ENCODE peak calls at places on chromosomes 1 and 21, in seven cellular contexts. V, D, F, S, K, U and W are unnamed samples. For H3K4me1, the result is how much of the 10 kb centered on the place peaks cover.

GRCh38 chr1:83509229-83509870 is 489.6 kb downstream of the TTLL7 start:
- DNase-seq in V (no peak), D (no peak), F (no peak), S (no peak), K (no peak), U (no peak), W (no peak)

GRCh38 chr1:158008630-158009029 is 15.2 kb downstream of the KIRREL1 start:
- DNase-seq in V (no peak), D (no peak), F (no peak), S (no peak), K (peak), U (no peak), W (no peak)

GRCh38 chr1:10398278-10398733 is 558 bp upstream of the PGD start:
- DNase-seq in V (no peak), D (no peak), F (no peak), S (no peak), K (no peak), U (no peak), W (no peak)

GRCh38 chr1:183206538-183207117 is 20.6 kb downstream of the LAMC2 start:
- DNase-seq in V (no peak), D (no peak), F (no peak), S (no peak), K (no peak), U (no peak), W (no peak)

GRCh38 chr21:17988038-17988437 is 168.9 kb upstream of the C21orf91 start:
- DNase-seq in V (no peak), D (no peak), F (no peak), S (no peak), K (no peak), U (no peak), W (no peak)

GRCh38 chr1:187842406-187843165 is 1013.8 kb downstream of the PLA2G4A start:
- DNase-seq in V (no peak), D (no peak), F (peak), S (no peak), K (no peak), U (peak), W (no peak)

GRCh38 chr1:241021286-241021685 is 335.7 kb downstream of the RGS7 start:
- DNase-seq in V (no peak), D (no peak), F (no peak), S (no peak), K (no peak), U (no peak), W (no peak)

GRCh38 chr1:38154089-38154470 is 107.5 kb upstream of the POU3F1 start:
- DNase-seq in V (no peak), D (no peak), F (no peak), S (no peak), K (no peak), U (no peak), W (no peak)

GRCh38 chr1:113415256-113416189 is 25.2 kb downstream of the MAGI3 start:
- DNase-seq in V (no peak), D (no peak), F (no peak), S (no peak), K (no peak), U (no peak), W (no peak)

GRCh38 chr1:61741682-61742619 is at the start of gene PATJ:
- DNase-seq in V (peak), D (peak), F (peak), S (no peak), K (peak), U (peak), W (no peak)

GRCh38 chr1:46202975-46203737 is at the start of gene LURAP1:
- DNase-seq in V (no peak), D (peak), F (peak), S (peak), K (peak), U (peak), W (no peak)

GRCh38 chr1:30085814-30086770 is 637.3 kb downstream of the MATN1 start:
- DNase-seq in V (no peak), D (peak), F (peak), S (peak), K (peak), U (peak), W (peak)

GRCh38 chr21:44696572-44696971 is 400 bp upstream of the KRTAP10-12 start:
- DNase-seq in V (no peak), D (no peak), F (no peak), S (no peak), K (no peak), U (no peak), W (no peak)

GRCh38 chr1:73673980-73674379 is 524.0 kb downstream of the LRRIQ3 start:
- DNase-seq in V (no peak), D (no peak), F (peak), S (no peak), K (no peak), U (no peak), W (no peak)

GRCh38 chr1:31984419-31985347 is 29.0 kb upstream of the KHDRBS1 start:
- DNase-seq in V (no peak), D (no peak), F (peak), S (no peak), K (no peak), U (no peak), W (no peak)

GRCh38 chr1:9655127-9655723 is 3.7 kb downstream of the PIK3CD start:
- DNase-seq in V (no peak), D (no peak), F (no peak), S (peak), K (no peak), U (no peak), W (no peak)

GRCh38 chr1:55552636-55553035 is 337.5 kb upstream of the USP24 start:
- DNase-seq in V (no peak), D (no peak), F (no peak), S (no peak), K (no peak), U (no peak), W (no peak)

GRCh38 chr1:6770727-6771567 is 14.3 kb upstream of the CAMTA1 start:
- DNase-seq in V (no peak), D (no peak), F (peak), S (no peak), K (no peak), U (peak), W (no peak)

GRCh38 chr1:9315411-9316079 is 22.9 kb downstream of the SPSB1 start:
- DNase-seq in V (no peak), D (no peak), F (peak), S (no peak), K (no peak), U (no peak), W (no peak)

GRCh38 chr1:244319283-244320132 is 132.2 kb downstream of the ADSS2 start:
- DNase-seq in V (peak), D (no peak), F (peak), S (no peak), K (no peak), U (no peak), W (no peak)

GRCh38 chr1:38577385-38577784 is 282.2 kb downstream of the RRAGC start:
- DNase-seq in V (no peak), D (no peak), F (no peak), S (no peak), K (no peak), U (no peak), W (no peak)

GRCh38 chr1:214420833-214421232 is 130.6 kb downstream of the PTPN14 start:
- DNase-seq in V (no peak), D (no peak), F (no peak), S (no peak), K (no peak), U (no peak), W (no peak)

GRCh38 chr1:167165219-167165618 is 55.5 kb upstream of the POU2F1 start:
- DNase-seq in V (no peak), D (no peak), F (no peak), S (no peak), K (no peak), U (no peak), W (no peak)

GRCh38 chr1:43900386-43900785 is 33.2 kb upstream of the ARTN start:
- DNase-seq in V (no peak), D (no peak), F (no peak), S (no peak), K (no peak), U (no peak), W (no peak)

GRCh38 chr1:232880354-232880753 is 70.1 kb upstream of the NTPCR start:
- DNase-seq in V (no peak), D (no peak), F (no peak), S (peak), K (no peak), U (peak), W (no peak)

GRCh38 chr1:191528275-191528674 is 630.0 kb upstream of the RGS18 start:
- DNase-seq in V (no peak), D (no peak), F (no peak), S (no peak), K (no peak), U (no peak), W (no peak)

GRCh38 chr21:41926068-41926806 is 27.6 kb downstream of the C2CD2 start:
- DNase-seq in V (no peak), D (no peak), F (peak), S (no peak), K (no peak), U (peak), W (no peak)

GRCh38 chr1:174786760-174787159 is 213.0 kb upstream of the CACYBP start:
- DNase-seq in V (no peak), D (no peak), F (no peak), S (no peak), K (no peak), U (no peak), W (no peak)

GRCh38 chr1:23167353-23168078 is 1.1 kb downstream of the LUZP1 start:
- DNase-seq in V (no peak), D (peak), F (peak), S (peak), K (peak), U (peak), W (no peak)

GRCh38 chr1:31013187-31013864 is 52.2 kb downstream of the PUM1 start:
- DNase-seq in V (no peak), D (no peak), F (no peak), S (no peak), K (no peak), U (no peak), W (no peak)

GRCh38 chr1:16281765-16282164 is 44.8 kb upstream of the CPLANE2 start:
- DNase-seq in V (no peak), D (no peak), F (no peak), S (no peak), K (no peak), U (no peak), W (no peak)

GRCh38 chr1:202589190-202589680 is 121.0 kb downstream of the SYT2 start:
- DNase-seq in V (peak), D (no peak), F (peak), S (no peak), K (peak), U (peak), W (peak)

GRCh38 chr1:202861420-202862121 is 27.4 kb downstream of the RABIF start:
- DNase-seq in V (peak), D (peak), F (peak), S (peak), K (peak), U (peak), W (peak)

GRCh38 chr1:215517441-215517891 is 49.6 kb upstream of the KCTD3 start:
- DNase-seq in V (no peak), D (no peak), F (peak), S (no peak), K (no peak), U (peak), W (no peak)

GRCh38 chr1:3247521-3248031 is 178.6 kb downstream of the PRDM16 start:
- DNase-seq in V (no peak), D (no peak), F (no peak), S (no peak), K (no peak), U (peak), W (no peak)

GRCh38 chr1:111723091-111723806 is 15.9 kb downstream of the INKA2 start:
- DNase-seq in V (no peak), D (no peak), F (no peak), S (no peak), K (no peak), U (no peak), W (no peak)

GRCh38 chr21:42456457-42456856 is 39.6 kb downstream of the RSPH1 start:
- DNase-seq in V (no peak), D (no peak), F (no peak), S (peak), K (no peak), U (no peak), W (no peak)

GRCh38 chr21:32645261-32646182 is 33.3 kb upstream of the CFAP298 start:
- DNase-seq in V (no peak), D (peak), F (no peak), S (peak), K (no peak), U (peak), W (no peak)
- H3K4me3 ChIP-seq in V (no peak), D (no peak), F (no peak), S (no peak), K (no peak), U (peak), W (no peak)

DNA sequence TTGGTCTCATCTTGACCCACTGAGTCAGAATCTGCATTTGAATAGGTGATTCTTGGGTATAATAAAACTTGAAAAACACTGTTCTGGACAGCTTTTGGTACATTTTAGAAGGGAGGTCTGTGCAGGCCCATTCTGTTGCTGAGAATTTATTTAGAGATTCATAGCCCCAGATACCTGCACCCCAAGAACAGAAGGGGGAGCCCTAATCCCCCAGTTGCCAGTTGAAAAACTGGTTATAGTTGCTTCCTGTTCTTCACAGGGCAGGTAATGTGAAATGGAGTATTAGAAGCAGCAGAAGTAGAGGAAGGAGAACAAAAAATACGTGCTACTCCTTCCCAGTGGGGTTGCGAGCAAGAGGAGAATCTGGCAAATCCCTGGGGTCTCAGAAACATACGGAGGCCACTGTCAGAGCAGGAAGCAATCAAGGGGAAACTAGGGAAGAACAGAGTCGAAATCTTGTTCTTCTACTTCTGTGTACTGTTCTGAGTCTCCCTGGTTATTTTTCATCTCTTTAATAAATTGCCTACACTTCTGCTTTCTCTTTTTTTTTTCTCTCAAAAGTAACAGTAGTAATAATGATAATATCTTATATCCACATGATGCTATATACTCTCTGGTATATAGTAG is 4.6 kb upstream of the CLCA2 start:
- DNase-seq in V (no peak), D (no peak), F (peak), S (peak), K (no peak), U (peak), W (no peak)
- TF ChIP-seq CTCF in V (no peak), D (peak), F (peak), S (peak), K (no peak), U (peak), W (no peak)

DNA sequence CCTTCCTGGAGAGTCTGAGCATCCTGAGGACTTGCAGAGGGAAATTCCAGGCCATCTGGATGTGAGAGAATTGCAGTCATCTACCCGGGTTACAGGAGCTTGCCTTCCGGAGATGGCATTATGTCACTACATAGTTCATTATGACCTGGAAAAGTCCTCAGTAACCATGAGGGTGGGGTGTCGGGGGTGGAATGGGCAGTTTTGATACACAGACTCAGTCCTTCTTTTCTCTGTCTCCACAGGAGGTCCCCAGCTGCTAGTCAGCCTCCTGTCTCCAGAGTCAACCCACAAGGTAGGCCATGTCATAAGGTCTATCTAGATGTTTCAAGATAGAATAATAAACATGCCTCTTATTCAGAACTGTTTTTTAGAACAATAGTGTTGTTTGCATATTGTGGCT is 268.2 kb upstream of the SGIP1 start:
- DNase-seq in V (peak), D (no peak), F (no peak), S (no peak), K (no peak), U (no peak), W (no peak)
- H3K4me1 ChIP-seq in V (half or more), D (under half), F (under half), S (under half), K (half or more), U (under half), W (under half)

GRCh38 chr1:51264470-51264869 is 28.4 kb downstream of the RNF11 start:
- DNase-seq in V (no peak), D (no peak), F (peak), S (no peak), K (no peak), U (no peak), W (no peak)
- H3K4me3 ChIP-seq in V (no peak), D (no peak), F (no peak), S (no peak), K (no peak), U (no peak), W (peak)

GRCh38 chr1:87337606-87338005 is 8.9 kb downstream of the LMO4 start:
- DNase-seq in V (no peak), D (no peak), F (no peak), S (no peak), K (no peak), U (no peak), W (no peak)

GRCh38 chr1:87333692-87334347 is 5.1 kb downstream of the LMO4 start:
- DNase-seq in V (no peak), D (no peak), F (peak), S (no peak), K (no peak), U (no peak), W (no peak)

GRCh38 chr1:87334351-87335174 is 5.9 kb downstream of the LMO4 start:
- DNase-seq in V (no peak), D (peak), F (peak), S (peak), K (peak), U (peak), W (no peak)

GRCh38 chr1:87336623-87337067 is 8.0 kb downstream of the LMO4 start:
- DNase-seq in V (no peak), D (no peak), F (no peak), S (no peak), K (no peak), U (no peak), W (no peak)

DNA sequence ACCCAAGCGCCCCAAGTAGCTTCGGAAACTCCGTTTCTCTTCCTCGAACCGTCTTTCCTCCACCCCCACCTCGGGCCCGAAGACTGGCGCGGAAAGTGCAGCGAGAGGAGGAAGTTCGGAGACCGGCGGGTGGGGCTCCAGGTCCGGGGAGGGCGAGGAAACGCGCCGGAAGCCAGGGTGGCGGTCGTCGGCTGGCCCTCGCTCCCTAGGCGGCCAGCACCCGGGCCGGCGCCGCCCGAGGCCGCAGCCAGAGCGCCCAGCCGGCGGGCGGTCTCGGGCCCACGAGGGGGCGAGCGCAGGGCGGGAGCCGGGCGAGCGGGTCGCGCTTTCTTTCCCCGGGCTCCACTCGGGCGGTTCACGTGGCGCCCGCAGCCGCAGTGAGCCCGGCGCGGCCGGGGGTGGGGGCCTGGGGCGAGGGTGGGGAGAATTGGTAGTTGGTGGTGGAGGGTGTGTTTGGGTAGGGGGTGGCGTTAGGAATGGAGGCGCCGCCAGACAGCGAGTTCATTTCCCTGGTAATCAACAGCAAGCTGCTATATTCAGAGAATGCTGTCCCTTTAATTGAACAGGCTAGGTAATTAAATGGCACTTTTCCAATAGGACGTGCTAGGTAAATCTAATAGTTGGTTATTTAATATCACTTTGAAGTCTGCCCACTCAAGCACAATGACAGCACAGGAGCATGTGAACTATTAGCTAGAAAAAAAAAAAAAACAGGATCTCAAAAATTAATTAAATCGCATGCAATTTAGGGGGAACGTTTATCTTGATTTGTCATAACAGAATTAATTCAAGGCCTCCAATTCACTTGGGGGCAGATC is 6.7 kb downstream of the LMO4 start:
- DNase-seq in V (peak), D (peak), F (peak), S (peak), K (peak), U (peak), W (no peak)
- TF ChIP-seq CTCF in V (peak), D (peak), F (no peak), S (peak), K (peak), U (no peak), W (no peak)

GRCh38 chr1:154622503-154623039 is 14.6 kb upstream of the ADAR start:
- DNase-seq in V (no peak), D (no peak), F (no peak), S (no peak), K (no peak), U (no peak), W (no peak)
- H3K4me1 ChIP-seq in V (under half), D (under half), F (under half), S (under half), K (under half), U (under half), W (under half)

GRCh38 chr1:90562892-90563291 is 154.2 kb downstream of the BARHL2 start:
- DNase-seq in V (no peak), D (no peak), F (no peak), S (no peak), K (no peak), U (no peak), W (no peak)
- H3K4me3 ChIP-seq in V (no peak), D (no peak), F (no peak), S (no peak), K (no peak), U (no peak), W (no peak)

GRCh38 chr21:32916522-32917099 is 109.1 kb upstream of the OLIG2 start:
- DNase-seq in V (no peak), D (no peak), F (no peak), S (peak), K (no peak), U (peak), W (no peak)
- TF ChIP-seq CTCF in V (no peak), D (no peak), F (peak), S (peak), K (no peak), U (peak), W (no peak)

DNA sequence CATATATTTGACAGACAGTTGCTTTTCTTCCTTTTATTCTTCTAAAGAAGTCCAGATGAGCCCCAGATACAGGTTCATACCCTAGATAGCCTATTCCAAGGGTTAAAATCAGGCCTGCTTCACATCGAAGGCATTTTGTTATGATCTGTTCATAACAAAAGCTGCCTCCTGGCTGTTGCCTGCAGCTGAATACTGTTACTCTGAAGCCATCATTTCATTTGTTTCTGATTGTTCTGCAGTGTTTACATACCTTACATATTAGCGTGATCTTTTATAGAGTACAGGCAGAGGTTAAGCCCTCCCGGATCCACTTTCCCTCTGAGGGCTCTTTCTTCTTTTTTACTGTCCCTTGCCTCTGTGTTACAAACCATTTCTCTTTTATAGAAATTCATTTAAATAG is 219.0 kb upstream of the HOOK1 start:
- DNase-seq in V (no peak), D (no peak), F (peak), S (no peak), K (no peak), U (no peak), W (no peak)
- H3K4me1 ChIP-seq in V (half or more), D (under half), F (under half), S (under half), K (half or more), U (under half), W (under half)